ENCODE peak calls at places on chromosome 5, in five cellular contexts. G is lower lobe of right lung; T is Panc1; D is keratinocyte; Q is CD4-positive, alpha-beta memory T cell. Y is an unnamed sample. For H3K27me3, the result is how much of the 10 kb centered on the place peaks cover.

GRCh38 chr5:122187426-122187825 is 58.1 kb downstream of the ZNF474 start:
- DNase-seq in G (no peak), T (no peak), D (no peak), Q (no peak), Y (no peak)

GRCh38 chr5:68950111-68950510 is 143.7 kb upstream of the SLC30A5 start:
- DNase-seq in G (no peak), T (no peak), D (no peak), Q (no peak), Y (no peak)

GRCh38 chr5:134526483-134527155 is 1.1 kb downstream of the JADE2 start:
- DNase-seq in G (peak), T (no peak), D (no peak), Q (peak), Y (no peak)

GRCh38 chr5:163444526-163444925 is 7.1 kb downstream of the CCNG1 start:
- DNase-seq in G (no peak), T (no peak), D (no peak), Q (no peak), Y (no peak)

GRCh38 chr5:122259995-122260394 is 52.0 kb upstream of the SNCAIP start:
- DNase-seq in G (no peak), T (no peak), D (peak), Q (no peak), Y (peak)

GRCh38 chr5:110441035-110441434 is 285.4 kb downstream of the TMEM232 start:
- DNase-seq in G (no peak), T (peak), D (peak), Q (no peak), Y (no peak)

GRCh38 chr5:173453167-173453566 is 125.0 kb upstream of the STC2 start:
- DNase-seq in G (no peak), T (no peak), D (no peak), Q (no peak), Y (no peak)

GRCh38 chr5:91332267-91333044 is 50.7 kb downstream of the ARRDC3 start:
- DNase-seq in G (no peak), T (peak), D (no peak), Q (no peak), Y (peak)

GRCh38 chr5:124627815-124628214 is 118.6 kb downstream of the ZNF608 start:
- DNase-seq in G (no peak), T (no peak), D (no peak), Q (no peak), Y (no peak)

GRCh38 chr5:154288145-154288544 is 97.6 kb downstream of the GALNT10 start:
- DNase-seq in G (no peak), T (no peak), D (no peak), Q (no peak), Y (no peak)

GRCh38 chr5:111772456-111772855 is 15.5 kb upstream of the NREP start:
- DNase-seq in G (no peak), T (no peak), D (no peak), Q (no peak), Y (no peak)

GRCh38 chr5:179698935-179699639 is at the start of gene CANX:
- DNase-seq in G (no peak), T (no peak), D (no peak), Q (no peak), Y (no peak)

GRCh38 chr5:102799017-102799416 is 43.9 kb downstream of the PAM start:
- DNase-seq in G (no peak), T (no peak), D (no peak), Q (no peak), Y (no peak)

GRCh38 chr5:136132087-136132486 is 558 bp upstream of the SMAD5 start:
- DNase-seq in G (no peak), T (peak), D (no peak), Q (no peak), Y (no peak)

GRCh38 chr5:14258840-14259239 is 115.7 kb downstream of the TRIO start:
- DNase-seq in G (no peak), T (no peak), D (no peak), Q (no peak), Y (no peak)

GRCh38 chr5:98498028-98498427 is 275.4 kb upstream of the RGMB start:
- DNase-seq in G (no peak), T (no peak), D (no peak), Q (no peak), Y (no peak)

GRCh38 chr5:176631383-176631970 is 1.0 kb downstream of the EIF4E1B start:
- DNase-seq in G (no peak), T (no peak), D (no peak), Q (no peak), Y (no peak)
- H3K27me3 ChIP-seq in G (half or more), T (under half), D (under half), Q (under half), Y (half or more)

GRCh38 chr5:67610191-67610912 is 413.8 kb upstream of the CD180 start:
- DNase-seq in G (no peak), T (no peak), D (no peak), Q (no peak), Y (no peak)

GRCh38 chr5:67605730-67606585 is 409.4 kb upstream of the CD180 start:
- DNase-seq in G (no peak), T (no peak), D (no peak), Q (no peak), Y (no peak)

GRCh38 chr5:67607958-67608357 is 411.4 kb upstream of the CD180 start:
- DNase-seq in G (no peak), T (no peak), D (no peak), Q (no peak), Y (no peak)

GRCh38 chr5:67606586-67606947 is 410.0 kb upstream of the CD180 start:
- DNase-seq in G (no peak), T (no peak), D (no peak), Q (no peak), Y (no peak)
- H3K27me3 ChIP-seq in G (under half), T (under half), D (under half), Q (under half), Y (under half)

GRCh38 chr5:962386-962785 is 46.2 kb upstream of the NKD2 start:
- DNase-seq in G (no peak), T (no peak), D (no peak), Q (no peak), Y (no peak)

GRCh38 chr5:962801-963200 is 45.8 kb upstream of the NKD2 start:
- DNase-seq in G (no peak), T (no peak), D (no peak), Q (no peak), Y (no peak)

GRCh38 chr5:964821-965220 is 43.8 kb upstream of the NKD2 start:
- DNase-seq in G (no peak), T (no peak), D (no peak), Q (no peak), Y (no peak)

GRCh38 chr5:963310-963672 is 45.3 kb upstream of the NKD2 start:
- DNase-seq in G (no peak), T (no peak), D (no peak), Q (no peak), Y (no peak)

GRCh38 chr5:963673-964531 is 44.7 kb upstream of the NKD2 start:
- DNase-seq in G (no peak), T (no peak), D (no peak), Q (peak), Y (peak)
- H3K27me3 ChIP-seq in G (under half), T (under half), D (under half), Q (under half), Y (half or more)

DNA sequence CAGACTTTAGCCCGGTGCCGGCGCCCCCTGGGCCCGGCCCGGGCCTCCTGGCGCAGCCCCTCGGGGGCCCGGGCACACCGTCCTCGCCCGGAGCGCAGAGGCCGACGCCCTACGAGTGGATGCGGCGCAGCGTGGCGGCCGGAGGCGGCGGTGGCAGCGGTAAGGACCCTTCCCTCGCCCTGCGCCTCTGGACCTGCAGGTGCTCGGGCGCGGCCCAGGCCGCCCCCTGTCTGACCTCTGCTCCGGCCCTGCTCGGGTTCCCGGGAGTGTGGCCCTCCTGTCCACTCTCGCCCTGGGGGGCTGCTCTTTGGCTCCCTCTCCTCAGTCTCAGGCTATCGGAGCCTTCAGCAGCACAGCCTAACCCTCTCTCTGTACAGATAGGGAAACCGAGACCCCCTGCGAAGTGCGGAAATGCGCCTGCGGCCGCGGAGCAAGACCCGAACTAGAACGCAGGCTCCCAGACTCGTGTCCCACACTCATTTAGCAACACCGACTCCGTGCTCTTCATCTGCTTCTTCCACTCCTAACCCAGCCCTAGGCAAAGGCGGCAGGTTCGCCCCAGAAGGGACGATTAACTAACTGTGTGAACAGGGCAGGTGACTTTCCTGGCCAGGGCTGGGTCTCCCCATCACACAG is 703 bp downstream of the CDX1 start:
- DNase-seq in G (no peak), T (no peak), D (no peak), Q (no peak), Y (no peak)
- H3K27me3 ChIP-seq in G (under half), T (under half), D (half or more), Q (under half), Y (under half)

DNA sequence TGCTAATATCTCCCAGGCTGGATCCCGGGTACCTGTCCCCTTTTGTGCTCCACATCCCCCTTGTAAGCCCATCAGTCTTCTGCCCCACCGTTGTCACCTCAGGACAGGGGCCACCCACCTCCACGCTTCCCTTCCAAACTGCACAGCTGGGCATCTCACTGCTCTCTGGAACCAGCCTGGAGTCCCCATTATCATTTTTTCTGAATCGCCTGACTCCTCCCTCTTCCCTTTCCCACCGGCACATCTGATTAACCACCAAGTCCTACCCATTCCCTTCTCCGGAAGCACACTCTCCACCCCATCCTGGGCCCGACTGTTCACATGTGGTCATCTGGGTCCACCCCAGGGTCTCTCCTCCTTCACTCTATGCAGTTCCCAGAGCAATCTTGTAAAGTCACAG is 53.9 kb downstream of the PSD2 start:
- DNase-seq in G (no peak), T (no peak), D (no peak), Q (no peak), Y (no peak)
- H3K27me3 ChIP-seq in G (under half), T (under half), D (under half), Q (under half), Y (under half)

DNA sequence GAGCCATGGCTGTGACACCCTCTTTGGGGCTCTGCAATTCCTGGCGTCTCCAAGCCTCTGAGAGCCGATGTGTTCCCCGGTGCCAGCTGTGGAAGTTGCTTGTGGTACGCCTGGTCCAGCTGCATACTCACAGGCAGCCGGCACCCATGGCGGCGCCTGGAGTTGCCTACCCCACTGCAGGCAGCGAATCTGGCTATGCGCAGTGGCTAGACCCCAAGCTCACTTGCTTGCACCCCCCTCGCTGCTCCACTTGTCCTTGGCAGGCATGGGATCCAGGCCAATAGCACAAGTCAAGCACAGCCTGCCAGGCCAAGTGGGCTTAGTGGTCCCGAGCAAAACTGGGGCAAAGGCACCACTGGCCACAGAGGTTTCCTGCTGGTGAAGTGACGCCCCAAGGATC is 24.7 kb upstream of the GABRA6 start:
- DNase-seq in G (peak), T (no peak), D (no peak), Q (no peak), Y (no peak)
- H3K27me3 ChIP-seq in G (under half), T (under half), D (under half), Q (under half), Y (under half)

DNA sequence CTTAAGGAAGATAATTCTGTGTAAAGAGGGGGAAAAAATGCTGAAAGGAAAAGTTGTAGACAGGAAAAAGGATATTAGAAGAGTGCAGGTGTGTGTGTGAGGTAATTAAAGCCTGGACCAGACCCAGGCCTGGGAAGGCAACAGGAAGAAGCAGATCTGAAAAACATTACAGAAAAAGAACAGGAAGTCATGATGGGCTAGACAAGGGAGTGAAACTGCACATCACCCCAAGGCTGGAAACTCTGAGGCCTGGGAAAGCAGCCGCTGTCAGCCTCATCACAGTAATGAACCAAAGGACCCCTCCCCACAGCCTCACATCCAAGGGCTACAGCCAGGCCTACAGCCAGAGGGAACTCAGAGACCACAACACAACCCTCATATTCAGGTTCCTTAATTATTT is 258.4 kb downstream of the CWC27 start:
- DNase-seq in G (no peak), T (no peak), D (no peak), Q (no peak), Y (no peak)
- H3K27me3 ChIP-seq in G (under half), T (under half), D (under half), Q (under half), Y (under half)

GRCh38 chr5:139761057-139761450 is 34.6 kb upstream of the PSD2 start:
- DNase-seq in G (no peak), T (no peak), D (no peak), Q (no peak), Y (no peak)

GRCh38 chr5:139762624-139763170 is 32.9 kb upstream of the PSD2 start:
- DNase-seq in G (no peak), T (no peak), D (no peak), Q (no peak), Y (no peak)

GRCh38 chr5:139763584-139764249 is 31.9 kb upstream of the PSD2 start:
- DNase-seq in G (no peak), T (no peak), D (no peak), Q (no peak), Y (no peak)

GRCh38 chr5:139760066-139761056 is 35.2 kb upstream of the PSD2 start:
- DNase-seq in G (no peak), T (no peak), D (no peak), Q (no peak), Y (no peak)

DNA sequence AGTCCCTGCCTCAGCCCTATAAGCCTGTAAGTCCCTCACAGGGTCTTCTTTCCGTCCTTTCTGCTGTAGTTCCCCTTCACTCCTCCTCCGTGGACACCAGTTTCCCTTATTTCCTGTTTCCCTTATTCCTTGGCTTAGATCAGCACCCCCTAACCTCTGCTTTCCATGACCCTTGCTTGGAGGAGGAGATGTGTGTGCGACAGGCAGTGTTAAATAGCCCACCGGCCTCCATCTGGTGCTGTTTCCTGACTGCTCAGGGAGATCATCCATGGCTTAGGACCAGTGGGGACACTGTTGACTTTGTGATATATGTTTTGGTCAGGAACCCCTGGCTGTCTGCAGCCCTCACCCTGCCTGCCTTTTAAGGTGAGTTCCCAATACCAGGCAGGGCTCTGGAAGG is 34.1 kb upstream of the PSD2 start:
- DNase-seq in G (no peak), T (no peak), D (no peak), Q (no peak), Y (no peak)
- H3K27me3 ChIP-seq in G (under half), T (under half), D (under half), Q (under half), Y (under half)

GRCh38 chr5:3276891-3277290 is 318.7 kb upstream of the IRX1 start:
- DNase-seq in G (no peak), T (no peak), D (no peak), Q (no peak), Y (no peak)
- H3K27me3 ChIP-seq in G (under half), T (under half), D (under half), Q (under half), Y (under half)

DNA sequence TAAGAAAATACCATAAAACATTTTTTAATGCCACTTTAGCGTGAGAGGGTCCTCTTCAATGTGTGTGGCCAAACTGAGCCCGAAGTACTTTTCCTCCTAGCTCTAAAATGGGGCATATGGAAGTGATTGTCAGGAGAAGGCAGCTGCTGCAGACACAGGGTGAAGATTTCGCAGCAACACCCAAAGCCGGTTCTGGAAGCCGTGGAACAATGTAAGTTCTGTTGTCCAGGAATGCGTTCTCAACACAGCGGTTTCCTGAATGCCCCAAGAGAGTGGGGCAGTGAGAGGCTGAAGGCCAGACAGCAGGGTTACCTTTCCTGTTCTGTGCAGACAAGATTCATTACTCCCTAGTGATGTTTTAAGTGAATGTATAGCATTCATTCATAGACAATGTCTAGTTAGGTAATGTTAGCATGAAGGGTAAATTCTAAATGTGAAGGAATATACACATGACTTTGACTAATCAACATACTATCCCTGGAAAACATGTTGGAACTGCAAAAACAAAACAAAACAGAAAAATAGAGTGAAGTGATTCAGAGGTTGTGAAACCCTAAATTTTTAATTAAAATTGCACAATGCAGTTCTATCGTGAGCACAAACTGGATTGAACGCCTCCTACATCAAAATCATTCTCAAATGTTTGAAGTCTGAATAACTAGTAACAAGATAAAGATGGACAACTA is 197.0 kb upstream of the SEMA6A start:
- DNase-seq in G (no peak), T (no peak), D (no peak), Q (no peak), Y (no peak)
- H3K27me3 ChIP-seq in G (under half), T (under half), D (under half), Q (under half), Y (under half)

Y was measured in kidney epithelial cell.